ENCODE peak calls at places on chromosomes 6 and 20, in five cellular contexts. K is substantia nigra; C is HEK293T; R is activated naive CD8-positive, alpha-beta T cell treated with anti-CD3 and anti-CD28 coated beads, Interleukin-2, amount 50 U/mL, for 16 hours; F is CD4-positive, alpha-beta T cell. W is an unnamed sample.

GRCh38 chr6:90343581-90343980 is 46.9 kb upstream of the BACH2 start:
- DNase-seq in K (no peak), C (no peak), R (no peak), F (no peak), W (no peak)

GRCh38 chr6:31952140-31952805 is 6.4 kb downstream of the CFB start:
- DNase-seq in K (peak; percentile 55), C (peak; percentile 57), R (no peak), F (no peak), W (no peak)

GRCh38 chr6:6712258-6712978 is 123.9 kb downstream of the LY86 start:
- DNase-seq in K (no peak), C (no peak), R (no peak), F (no peak), W (no peak)

GRCh38 chr6:163490826-163491577 is 76.5 kb downstream of the QKI start:
- DNase-seq in K (peak; percentile 13), C (peak; percentile 30), R (no peak), F (no peak), W (no peak)

GRCh38 chr6:141790921-141791320 is 341.8 kb upstream of the GJE1 start:
- DNase-seq in K (no peak), C (no peak), R (no peak), F (no peak), W (no peak)

GRCh38 chr6:21121737-21122136 is 471.8 kb upstream of the SOX4 start:
- DNase-seq in K (no peak), C (no peak), R (no peak), F (no peak), W (no peak)

GRCh38 chr6:112357801-112358200 is 10.7 kb downstream of the RFPL4B start:
- DNase-seq in K (no peak), C (no peak), R (no peak), F (no peak), W (no peak)

GRCh38 chr6:142087950-142088857 is 44.5 kb upstream of the GJE1 start:
- DNase-seq in K (no peak), C (no peak), R (no peak), F (no peak), W (no peak)

GRCh38 chr20:45958593-45958992 is 13.4 kb downstream of the ZNF335 start:
- DNase-seq in K (no peak), C (no peak), R (no peak), F (no peak), W (no peak)

GRCh38 chr6:74574794-74575193 is 631.1 kb downstream of the COL12A1 start:
- DNase-seq in K (no peak), C (peak; percentile 27), R (no peak), F (no peak), W (no peak)

GRCh38 chr6:149093643-149094042 is 223.9 kb upstream of the TAB2 start:
- DNase-seq in K (no peak), C (no peak), R (no peak), F (no peak), W (no peak)

GRCh38 chr6:151975795-151976194 is 168.3 kb downstream of the ESR1 start:
- DNase-seq in K (no peak), C (no peak), R (no peak), F (no peak), W (no peak)

GRCh38 chr6:155050311-155050710 is 55.2 kb downstream of the TIAM2 start:
- DNase-seq in K (no peak), C (no peak), R (no peak), F (no peak), W (no peak)

GRCh38 chr6:31129130-31129529 is 8.9 kb upstream of the CDSN start:
- DNase-seq in K (no peak), C (no peak), R (no peak), F (no peak), W (no peak)

GRCh38 chr6:158060447-158061360 is 79.0 kb downstream of the SYNJ2 start:
- DNase-seq in K (peak; percentile 40), C (no peak), R (no peak), F (no peak), W (no peak)

GRCh38 chr6:104607501-104607900 is 252.2 kb downstream of the HACE1 start:
- DNase-seq in K (no peak), C (no peak), R (no peak), F (no peak), W (no peak)

GRCh38 chr6:161373905-161374451 is 100.1 kb upstream of the AGPAT4 start:
- DNase-seq in K (peak; percentile 70), C (peak; percentile 76), R (no peak), F (peak; percentile 49), W (peak; percentile 83)

GRCh38 chr20:16434087-16434664 is 139.1 kb downstream of the KIF16B start:
- DNase-seq in K (peak; percentile 14), C (peak; percentile 78), R (peak; percentile 0), F (peak; percentile 6), W (no peak)

GRCh38 chr6:121984956-121985355 is 414.5 kb upstream of the HSF2 start:
- DNase-seq in K (no peak), C (no peak), R (no peak), F (no peak), W (no peak)

GRCh38 chr6:41976794-41977484 is 35.3 kb upstream of the CCND3 start:
- DNase-seq in K (no peak), C (no peak), R (no peak), F (no peak), W (no peak)

GRCh38 chr6:31202259-31203166 is 32.0 kb upstream of the POU5F1 start:
- DNase-seq in K (no peak), C (no peak), R (no peak), F (no peak), W (no peak)

GRCh38 chr6:21597706-21598273 is 4.2 kb downstream of the SOX4 start:
- DNase-seq in K (peak; percentile 3), C (no peak), R (no peak), F (no peak), W (no peak)

GRCh38 chr6:14986370-14986769 is 259.5 kb upstream of the JARID2 start:
- DNase-seq in K (no peak), C (no peak), R (no peak), F (no peak), W (no peak)

GRCh38 chr20:49278817-49279676 is 1.2 kb upstream of the ZNFX1 start:
- DNase-seq in K (no peak), C (no peak), R (no peak), F (peak; percentile 14), W (no peak)

GRCh38 chr6:161668665-161669064 is 394.8 kb upstream of the AGPAT4 start:
- DNase-seq in K (no peak), C (no peak), R (no peak), F (no peak), W (no peak)

GRCh38 chr20:32743237-32744112 is at the start of gene COMMD7:
- DNase-seq in K (peak; percentile 61), C (peak; percentile 43), R (peak; percentile 30), F (peak; percentile 56), W (peak; percentile 10)

GRCh38 chr6:53432318-53433161 is 83.8 kb upstream of the ELOVL5 start:
- DNase-seq in K (no peak), C (no peak), R (no peak), F (no peak), W (no peak)

GRCh38 chr6:116265081-116265829 is 11.4 kb upstream of the TSPYL4 start:
- DNase-seq in K (no peak), C (no peak), R (no peak), F (no peak), W (no peak)

GRCh38 chr6:141467881-141468280 is 664.8 kb upstream of the GJE1 start:
- DNase-seq in K (no peak), C (no peak), R (no peak), F (no peak), W (no peak)